ENCODE peak calls at places on chromosomes 2 and 18, in eight cellular contexts. One of them, this sample, is unnamed.

GRCh38 chr2:239598011-239598731 is 197.4 kb upstream of the HDAC4 start:
- DNase-seq in dorsolateral prefrontal cortex: no peak
- DNase-seq in GM20000: no peak
- DNase-seq in gastrocnemius medialis: no peak
- DNase-seq in left ventricle myocardium inferior: no peak
- DNase-seq in OCI-LY7: no peak
- DNase-seq in GM10248: no peak
- DNase-seq in spleen: peak
- DNase-seq in this sample: no peak

GRCh38 chr2:175734679-175735078 is 267.4 kb downstream of the LNPK start:
- DNase-seq in dorsolateral prefrontal cortex: no peak
- DNase-seq in GM20000: no peak
- DNase-seq in gastrocnemius medialis: no peak
- DNase-seq in left ventricle myocardium inferior: no peak
- DNase-seq in OCI-LY7: no peak
- DNase-seq in GM10248: no peak
- DNase-seq in spleen: no peak
- DNase-seq in this sample: no peak

GRCh38 chr2:142290931-142291330 is 160.1 kb upstream of the LRP1B start:
- DNase-seq in dorsolateral prefrontal cortex: no peak
- DNase-seq in GM20000: no peak
- DNase-seq in gastrocnemius medialis: no peak
- DNase-seq in left ventricle myocardium inferior: no peak
- DNase-seq in OCI-LY7: no peak
- DNase-seq in GM10248: no peak
- DNase-seq in spleen: no peak
- DNase-seq in this sample: peak

GRCh38 chr2:119338826-119339561 is 27.6 kb downstream of the C2orf76 start:
- DNase-seq in dorsolateral prefrontal cortex: no peak
- DNase-seq in GM20000: peak
- DNase-seq in gastrocnemius medialis: peak
- DNase-seq in left ventricle myocardium inferior: no peak
- DNase-seq in OCI-LY7: peak
- DNase-seq in GM10248: peak
- DNase-seq in spleen: peak
- DNase-seq in this sample: no peak

GRCh38 chr2:211879323-211879722 is 659.3 kb downstream of the ERBB4 start:
- DNase-seq in dorsolateral prefrontal cortex: no peak
- DNase-seq in GM20000: no peak
- DNase-seq in gastrocnemius medialis: no peak
- DNase-seq in left ventricle myocardium inferior: no peak
- DNase-seq in OCI-LY7: peak
- DNase-seq in GM10248: no peak
- DNase-seq in spleen: no peak
- DNase-seq in this sample: no peak

GRCh38 chr2:99880148-99880983 is 262.0 kb downstream of the AFF3 start:
- DNase-seq in dorsolateral prefrontal cortex: peak
- DNase-seq in GM20000: no peak
- DNase-seq in gastrocnemius medialis: no peak
- DNase-seq in left ventricle myocardium inferior: no peak
- DNase-seq in OCI-LY7: no peak
- DNase-seq in GM10248: no peak
- DNase-seq in spleen: no peak
- DNase-seq in this sample: peak

GRCh38 chr2:14256890-14257289 is 375.6 kb upstream of the LRATD1 start:
- DNase-seq in dorsolateral prefrontal cortex: no peak
- DNase-seq in GM20000: no peak
- DNase-seq in gastrocnemius medialis: no peak
- DNase-seq in left ventricle myocardium inferior: no peak
- DNase-seq in OCI-LY7: no peak
- DNase-seq in GM10248: no peak
- DNase-seq in spleen: no peak
- DNase-seq in this sample: peak

GRCh38 chr2:9656270-9656766 is 25.5 kb upstream of the YWHAQ start:
- DNase-seq in dorsolateral prefrontal cortex: no peak
- DNase-seq in GM20000: peak
- DNase-seq in gastrocnemius medialis: no peak
- DNase-seq in left ventricle myocardium inferior: no peak
- DNase-seq in OCI-LY7: no peak
- DNase-seq in GM10248: peak
- DNase-seq in spleen: no peak
- DNase-seq in this sample: peak

DNA sequence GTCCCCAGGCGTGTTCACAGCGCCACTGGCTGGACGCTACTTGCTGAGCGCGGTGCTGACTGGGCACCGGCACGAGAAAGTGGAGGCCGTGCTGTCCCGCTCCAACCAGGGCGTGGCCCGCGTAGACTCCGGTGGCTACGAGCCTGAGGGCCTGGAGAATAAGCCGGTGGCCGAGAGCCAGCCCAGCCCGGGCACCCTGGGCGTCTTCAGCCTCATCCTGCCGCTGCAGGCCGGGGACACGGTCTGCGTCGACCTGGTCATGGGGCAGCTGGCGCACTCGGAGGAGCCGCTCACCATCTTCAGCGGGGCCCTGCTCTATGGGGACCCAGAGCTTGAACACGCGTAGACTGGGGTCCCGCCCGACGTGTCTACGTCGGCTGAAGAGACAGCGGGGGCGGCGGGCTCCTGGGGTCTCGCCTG is 892 bp upstream of the KHK start:
- DNase-seq in dorsolateral prefrontal cortex: peak
- DNase-seq in GM20000: peak
- DNase-seq in gastrocnemius medialis: peak
- DNase-seq in left ventricle myocardium inferior: peak
- DNase-seq in OCI-LY7: no peak
- DNase-seq in GM10248: peak
- DNase-seq in spleen: peak
- DNase-seq in this sample: peak
- TF ChIP-seq CTCF in dorsolateral prefrontal cortex: peak
- TF ChIP-seq CTCF in GM20000: peak
- TF ChIP-seq CTCF in gastrocnemius medialis: no peak
- TF ChIP-seq CTCF in left ventricle myocardium inferior: peak
- TF ChIP-seq CTCF in OCI-LY7: no peak
- TF ChIP-seq CTCF in GM10248: peak
- TF ChIP-seq CTCF in spleen: peak
- TF ChIP-seq CTCF in this sample: peak

GRCh38 chr2:149087751-149088150 is 49.3 kb downstream of the LYPD6B start:
- DNase-seq in dorsolateral prefrontal cortex: no peak
- DNase-seq in GM20000: peak
- DNase-seq in gastrocnemius medialis: no peak
- DNase-seq in left ventricle myocardium inferior: no peak
- DNase-seq in OCI-LY7: peak
- DNase-seq in GM10248: no peak
- DNase-seq in spleen: no peak
- DNase-seq in this sample: no peak
- TF ChIP-seq CTCF in dorsolateral prefrontal cortex: no peak
- TF ChIP-seq CTCF in GM20000: no peak
- TF ChIP-seq CTCF in gastrocnemius medialis: no peak
- TF ChIP-seq CTCF in left ventricle myocardium inferior: no peak
- TF ChIP-seq CTCF in OCI-LY7: peak
- TF ChIP-seq CTCF in GM10248: peak
- TF ChIP-seq CTCF in spleen: no peak
- TF ChIP-seq CTCF in this sample: peak

GRCh38 chr2:75290600-75291140 is 91.3 kb upstream of the TACR1 start:
- DNase-seq in dorsolateral prefrontal cortex: no peak
- DNase-seq in GM20000: no peak
- DNase-seq in gastrocnemius medialis: no peak
- DNase-seq in left ventricle myocardium inferior: no peak
- DNase-seq in OCI-LY7: no peak
- DNase-seq in GM10248: no peak
- DNase-seq in spleen: no peak
- DNase-seq in this sample: peak
- TF ChIP-seq CTCF in dorsolateral prefrontal cortex: no peak
- TF ChIP-seq CTCF in GM20000: no peak
- TF ChIP-seq CTCF in gastrocnemius medialis: no peak
- TF ChIP-seq CTCF in left ventricle myocardium inferior: peak
- TF ChIP-seq CTCF in OCI-LY7: no peak
- TF ChIP-seq CTCF in GM10248: no peak
- TF ChIP-seq CTCF in spleen: no peak
- TF ChIP-seq CTCF in this sample: peak

DNA sequence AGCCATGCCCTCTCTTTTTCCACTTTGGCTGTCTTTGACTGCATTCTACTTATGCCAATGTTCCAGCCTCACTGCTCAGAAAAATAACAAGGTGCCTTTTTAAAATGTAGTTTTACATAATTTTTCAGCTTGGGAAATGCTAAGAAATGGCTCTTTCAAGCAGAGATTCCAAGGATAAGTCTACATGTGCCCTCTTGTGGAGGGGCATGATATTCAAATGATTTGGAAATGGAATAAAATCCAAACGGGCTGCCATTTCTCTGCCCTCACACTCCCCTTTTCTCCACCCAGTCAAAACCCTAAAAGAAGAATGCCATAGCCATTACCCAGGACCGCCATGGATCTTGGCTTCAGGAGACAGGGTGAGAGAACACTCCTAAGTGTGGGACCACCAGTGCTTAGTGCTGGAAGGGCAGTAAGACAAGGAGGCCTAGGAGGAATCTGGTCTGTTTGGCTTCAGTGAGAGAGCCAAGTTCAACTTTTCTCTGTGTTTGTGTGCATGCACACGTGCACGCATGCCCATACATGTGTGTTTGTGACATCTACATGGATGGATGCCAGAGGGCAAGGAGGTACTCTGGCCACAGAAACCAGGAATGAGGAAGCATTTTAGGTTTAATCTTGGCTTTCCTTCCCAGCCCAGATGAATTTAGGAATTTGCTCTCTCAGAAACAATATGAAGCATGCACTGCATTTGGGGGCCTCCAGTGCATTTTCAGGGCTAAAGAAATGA is 174.0 kb upstream of the SLC14A2 start:
- DNase-seq in dorsolateral prefrontal cortex: no peak
- DNase-seq in GM20000: no peak
- DNase-seq in gastrocnemius medialis: no peak
- DNase-seq in left ventricle myocardium inferior: no peak
- DNase-seq in OCI-LY7: no peak
- DNase-seq in GM10248: no peak
- DNase-seq in spleen: no peak
- DNase-seq in this sample: peak
- TF ChIP-seq CTCF in dorsolateral prefrontal cortex: peak
- TF ChIP-seq CTCF in GM20000: no peak
- TF ChIP-seq CTCF in gastrocnemius medialis: no peak
- TF ChIP-seq CTCF in left ventricle myocardium inferior: peak
- TF ChIP-seq CTCF in OCI-LY7: peak
- TF ChIP-seq CTCF in GM10248: no peak
- TF ChIP-seq CTCF in spleen: no peak
- TF ChIP-seq CTCF in this sample: peak

DNA sequence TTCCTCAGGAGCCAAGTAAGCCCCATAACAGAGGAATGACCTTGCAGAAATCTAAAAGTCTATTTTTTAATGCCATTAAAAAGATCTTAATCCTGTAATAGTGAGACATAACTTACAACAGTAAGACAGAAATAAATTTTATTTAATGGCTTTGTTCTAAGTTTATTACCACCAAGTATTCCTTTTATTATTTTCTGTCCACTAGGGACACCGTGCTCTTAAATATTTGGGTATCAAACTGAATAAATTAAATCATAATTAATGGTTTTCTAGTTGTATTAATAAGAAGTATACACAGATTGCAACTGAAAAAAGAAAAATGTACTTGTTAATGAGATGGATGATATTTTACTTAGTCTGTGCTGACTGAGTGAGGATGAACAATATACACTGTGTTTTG is 3.1 kb upstream of the B4GALT6 start:
- DNase-seq in dorsolateral prefrontal cortex: no peak
- DNase-seq in GM20000: no peak
- DNase-seq in gastrocnemius medialis: no peak
- DNase-seq in left ventricle myocardium inferior: no peak
- DNase-seq in OCI-LY7: no peak
- DNase-seq in GM10248: no peak
- DNase-seq in spleen: no peak
- DNase-seq in this sample: no peak
- TF ChIP-seq CTCF in dorsolateral prefrontal cortex: no peak
- TF ChIP-seq CTCF in GM20000: no peak
- TF ChIP-seq CTCF in gastrocnemius medialis: no peak
- TF ChIP-seq CTCF in left ventricle myocardium inferior: no peak
- TF ChIP-seq CTCF in OCI-LY7: peak
- TF ChIP-seq CTCF in GM10248: no peak
- TF ChIP-seq CTCF in spleen: no peak
- TF ChIP-seq CTCF in this sample: peak

GRCh38 chr2:135066710-135067109 is 14.6 kb downstream of the RAB3GAP1 start:
- DNase-seq in dorsolateral prefrontal cortex: no peak
- DNase-seq in GM20000: no peak
- DNase-seq in gastrocnemius medialis: no peak
- DNase-seq in left ventricle myocardium inferior: no peak
- DNase-seq in OCI-LY7: no peak
- DNase-seq in GM10248: no peak
- DNase-seq in spleen: no peak
- DNase-seq in this sample: no peak

GRCh38 chr2:135063210-135063609 is 11.1 kb downstream of the RAB3GAP1 start:
- DNase-seq in dorsolateral prefrontal cortex: no peak
- DNase-seq in GM20000: no peak
- DNase-seq in gastrocnemius medialis: no peak
- DNase-seq in left ventricle myocardium inferior: no peak
- DNase-seq in OCI-LY7: no peak
- DNase-seq in GM10248: no peak
- DNase-seq in spleen: no peak
- DNase-seq in this sample: no peak

GRCh38 chr2:135059577-135059976 is 7.5 kb downstream of the RAB3GAP1 start:
- DNase-seq in dorsolateral prefrontal cortex: no peak
- DNase-seq in GM20000: no peak
- DNase-seq in gastrocnemius medialis: no peak
- DNase-seq in left ventricle myocardium inferior: no peak
- DNase-seq in OCI-LY7: no peak
- DNase-seq in GM10248: no peak
- DNase-seq in spleen: no peak
- DNase-seq in this sample: no peak

DNA sequence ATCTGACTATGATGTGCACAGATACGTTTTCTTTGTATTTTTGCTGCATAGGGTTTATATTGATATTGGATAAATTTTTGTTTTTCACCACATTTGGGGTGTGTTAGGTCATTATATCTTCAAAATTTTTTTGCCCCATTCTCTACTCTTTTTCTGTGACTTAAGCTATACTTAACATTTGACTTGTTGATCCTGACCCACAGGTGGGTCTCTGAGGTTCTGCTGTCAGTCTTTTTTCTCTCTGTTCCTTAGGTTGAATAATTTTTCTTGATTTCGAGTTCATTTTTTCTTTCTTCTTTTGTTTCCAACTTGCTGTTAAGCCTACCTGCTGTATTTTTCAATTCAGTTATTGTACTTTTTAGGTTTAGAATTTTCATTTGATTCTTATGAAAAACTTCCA is 12.1 kb downstream of the RAB3GAP1 start:
- DNase-seq in dorsolateral prefrontal cortex: no peak
- DNase-seq in GM20000: no peak
- DNase-seq in gastrocnemius medialis: no peak
- DNase-seq in left ventricle myocardium inferior: no peak
- DNase-seq in OCI-LY7: no peak
- DNase-seq in GM10248: no peak
- DNase-seq in spleen: no peak
- DNase-seq in this sample: no peak
- TF ChIP-seq CTCF in dorsolateral prefrontal cortex: no peak
- TF ChIP-seq CTCF in GM20000: no peak
- TF ChIP-seq CTCF in gastrocnemius medialis: no peak
- TF ChIP-seq CTCF in left ventricle myocardium inferior: no peak
- TF ChIP-seq CTCF in OCI-LY7: no peak
- TF ChIP-seq CTCF in GM10248: no peak
- TF ChIP-seq CTCF in spleen: no peak
- TF ChIP-seq CTCF in this sample: no peak